ENCODE peak calls at places on chromosomes 3 and 15, in four cellular contexts. X is body of pancreas, D is endothelial cell, E is WERI-Rb-1. N is an unnamed sample.

GRCh38 chr3:197088370-197088769 is 58.8 kb upstream of the MELTF start:
- DNase-seq in E (no peak), D (no peak), X (no peak), N (no peak)

GRCh38 chr15:51970981-51971352 is 611 bp downstream of the LEO1 start:
- DNase-seq in E (no peak), X (no peak), D (no peak), N (no peak)

GRCh38 chr3:45940004-45940780 is 3.1 kb upstream of the CXCR6 start:
- DNase-seq in D (no peak), E (no peak), X (no peak), N (no peak)

GRCh38 chr3:50327943-50328691 is at the start of gene TUSC2:
- DNase-seq in D (peak), X (peak), E (peak), N (peak)

GRCh38 chr3:153289334-153289808 is 127.3 kb downstream of the RAP2B start:
- DNase-seq in D (no peak), E (no peak), X (no peak), N (no peak)

GRCh38 chr3:48856469-48856868 is 8.8 kb upstream of the PRKAR2A start:
- DNase-seq in D (no peak), X (no peak), E (peak), N (no peak)

GRCh38 chr3:168040624-168041208 is 55.0 kb downstream of the GOLIM4 start:
- DNase-seq in E (peak), X (peak), D (peak), N (peak)

GRCh38 chr15:68407141-68407885 is 24.6 kb downstream of the ITGA11 start:
- DNase-seq in D (no peak), E (no peak), X (no peak), N (no peak)

GRCh38 chr3:46284981-46285683 is 42.9 kb downstream of the CCR3 start:
- DNase-seq in E (no peak), D (no peak), X (no peak), N (no peak)

GRCh38 chr15:99155961-99156443 is 51.1 kb downstream of the SYNM start:
- DNase-seq in X (no peak), D (no peak), E (no peak), N (no peak)

GRCh38 chr3:31114929-31115283 is 220.4 kb upstream of the GADL1 start:
- DNase-seq in E (no peak), X (no peak), D (no peak), N (no peak)

GRCh38 chr15:57591822-57592367 is at the start of gene MYZAP:
- DNase-seq in D (peak), E (peak), X (no peak), N (peak)

GRCh38 chr15:57503051-57503702 is 88.5 kb upstream of the MYZAP start:
- DNase-seq in D (peak), X (no peak), E (peak), N (peak)

GRCh38 chr15:25181290-25182097 is 226.7 kb downstream of the SNRPN start:
- DNase-seq in X (peak), E (peak), D (no peak), N (no peak)

GRCh38 chr15:33392453-33392852 is 81.7 kb downstream of the RYR3 start:
- DNase-seq in D (no peak), E (no peak), X (no peak), N (no peak)

GRCh38 chr15:48650931-48651330 is 5.4 kb upstream of the FBN1 start:
- DNase-seq in E (no peak), D (no peak), X (no peak), N (no peak)

GRCh38 chr15:29678504-29679034 is 143.7 kb downstream of the TJP1 start:
- DNase-seq in D (no peak), X (no peak), E (no peak), N (no peak)

GRCh38 chr15:74768771-74769342 is 13.0 kb upstream of the CSK start:
- DNase-seq in E (peak), X (peak), D (peak), N (peak)

GRCh38 chr3:23183731-23184130 is 19.4 kb upstream of the UBE2E2 start:
- DNase-seq in E (peak), X (peak), D (peak), N (peak)

GRCh38 chr3:142210608-142211007 is 14.8 kb downstream of the GK5 start:
- DNase-seq in D (no peak), X (no peak), E (no peak), N (no peak)

GRCh38 chr3:65902304-65902793 is 136.4 kb downstream of the MAGI1 start:
- DNase-seq in X (peak), E (no peak), D (peak), N (no peak)

GRCh38 chr3:150699068-150699635 is 4.6 kb downstream of the ERICH6 start:
- DNase-seq in X (no peak), D (no peak), E (no peak), N (peak)

DNA sequence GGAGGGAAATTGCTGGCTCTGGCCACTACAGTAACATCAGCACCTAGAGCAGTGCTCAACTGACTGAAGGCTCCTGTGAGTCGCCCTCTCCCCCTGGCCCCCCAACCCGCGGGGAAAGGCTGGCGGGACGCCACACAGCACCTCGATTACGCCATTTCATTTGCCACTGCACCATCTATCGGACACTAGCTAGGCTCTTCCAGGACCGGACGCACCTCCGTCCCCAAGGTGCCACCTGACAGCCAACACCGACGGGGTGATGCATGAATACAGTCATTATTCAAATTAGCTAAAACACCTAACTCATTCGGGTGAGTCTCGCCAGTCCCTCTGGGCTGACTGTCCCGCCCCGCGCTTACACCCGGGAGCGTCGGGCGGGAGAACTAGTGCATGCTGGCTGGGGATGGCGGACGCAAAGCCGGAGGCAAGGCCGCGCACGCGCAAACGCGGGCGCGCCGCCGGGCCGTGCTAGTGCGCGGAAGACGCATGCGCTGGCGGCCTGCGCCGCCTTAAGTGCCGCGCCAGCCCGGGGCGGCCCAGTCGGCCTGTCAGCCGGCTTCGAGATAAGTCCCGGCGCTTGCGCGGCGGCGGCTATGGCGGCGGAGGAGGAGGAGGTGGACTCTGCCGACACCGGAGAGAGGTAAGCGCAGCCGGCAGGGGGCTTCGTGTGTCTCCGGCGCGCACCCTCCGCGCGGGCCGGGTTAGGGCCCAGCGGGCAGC is at the start of gene ABHD5:
- DNase-seq in E (peak), X (peak), D (peak), N (peak)
- TF ChIP-seq CTCF in E (peak), X (no peak), D (peak), N (no peak)

GRCh38 chr3:191139771-191140170 is 59.3 kb upstream of the OSTN start:
- DNase-seq in D (no peak), X (no peak), E (no peak), N (no peak)

GRCh38 chr3:191138937-191139336 is 60.1 kb upstream of the OSTN start:
- DNase-seq in E (no peak), X (no peak), D (no peak), N (no peak)

GRCh38 chr3:191135175-191135574 is 63.9 kb upstream of the OSTN start:
- DNase-seq in D (no peak), E (no peak), X (no peak), N (no peak)

GRCh38 chr3:191133359-191133758 is 65.7 kb upstream of the OSTN start:
- DNase-seq in X (no peak), D (no peak), E (no peak), N (no peak)

DNA sequence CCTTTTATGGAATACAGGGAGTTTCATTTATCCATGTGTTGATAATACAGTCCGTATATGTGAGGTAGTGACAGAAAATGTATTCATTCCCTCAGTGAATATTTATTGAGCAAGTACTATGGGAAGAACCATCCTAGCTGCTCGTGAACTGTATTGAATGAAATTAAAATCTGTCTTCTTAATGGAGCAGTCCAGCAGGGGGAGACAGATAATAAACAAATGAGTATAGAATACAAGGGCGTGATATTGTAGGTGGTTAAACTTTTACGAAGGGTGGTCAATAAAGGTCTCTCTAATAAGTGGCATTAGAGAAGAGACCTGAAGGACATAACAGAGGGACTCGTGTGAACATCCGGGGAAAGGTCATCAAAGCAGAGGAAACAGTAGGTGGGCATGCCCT is 62.7 kb upstream of the OSTN start:
- DNase-seq in X (no peak), E (no peak), D (peak), N (peak)
- TF ChIP-seq CTCF in X (no peak), E (no peak), D (peak), N (peak)

DNA sequence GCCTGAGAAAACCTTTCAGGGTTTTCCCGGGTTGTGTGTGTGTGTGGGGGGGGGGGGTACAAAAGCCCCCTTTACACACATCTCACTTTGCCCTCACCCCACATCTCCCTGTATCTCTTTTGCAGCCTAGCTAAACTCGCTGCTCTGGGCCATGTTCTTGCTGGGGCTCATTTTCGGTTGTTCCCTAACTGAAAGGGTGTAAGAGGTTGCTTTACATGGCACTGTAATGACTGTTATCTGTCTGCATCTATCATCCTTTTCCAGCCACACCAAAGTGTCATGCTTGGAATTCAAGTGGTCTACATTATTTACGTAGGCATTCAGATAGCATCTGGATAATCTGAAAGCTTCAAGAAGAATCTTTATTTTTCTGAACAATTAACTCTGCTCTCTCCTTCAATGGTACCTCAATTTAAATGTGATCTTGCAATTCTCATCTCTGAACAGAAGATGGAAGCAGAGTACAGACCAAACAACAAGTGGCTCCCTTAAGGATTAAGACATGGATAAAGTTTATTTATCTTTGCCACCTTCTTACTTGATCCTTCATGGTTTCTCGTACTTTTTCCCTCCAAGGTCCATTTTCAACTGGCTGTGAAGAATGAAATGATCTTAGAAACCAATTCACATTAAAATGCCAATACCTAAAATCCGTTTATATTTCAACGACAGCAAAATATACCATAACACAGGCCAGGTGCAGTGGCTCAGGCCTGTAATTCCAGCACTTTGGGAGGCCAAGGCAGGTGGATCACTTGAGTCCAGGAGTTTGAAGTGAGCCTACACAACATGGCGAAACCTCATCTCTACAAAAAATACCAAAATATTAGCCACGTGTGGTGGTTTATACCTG is 34.9 kb downstream of the DCLK3 start:
- DNase-seq in X (no peak), D (no peak), E (no peak), N (no peak)
- TF ChIP-seq CTCF in X (peak), D (peak), E (peak), N (no peak)

DNA sequence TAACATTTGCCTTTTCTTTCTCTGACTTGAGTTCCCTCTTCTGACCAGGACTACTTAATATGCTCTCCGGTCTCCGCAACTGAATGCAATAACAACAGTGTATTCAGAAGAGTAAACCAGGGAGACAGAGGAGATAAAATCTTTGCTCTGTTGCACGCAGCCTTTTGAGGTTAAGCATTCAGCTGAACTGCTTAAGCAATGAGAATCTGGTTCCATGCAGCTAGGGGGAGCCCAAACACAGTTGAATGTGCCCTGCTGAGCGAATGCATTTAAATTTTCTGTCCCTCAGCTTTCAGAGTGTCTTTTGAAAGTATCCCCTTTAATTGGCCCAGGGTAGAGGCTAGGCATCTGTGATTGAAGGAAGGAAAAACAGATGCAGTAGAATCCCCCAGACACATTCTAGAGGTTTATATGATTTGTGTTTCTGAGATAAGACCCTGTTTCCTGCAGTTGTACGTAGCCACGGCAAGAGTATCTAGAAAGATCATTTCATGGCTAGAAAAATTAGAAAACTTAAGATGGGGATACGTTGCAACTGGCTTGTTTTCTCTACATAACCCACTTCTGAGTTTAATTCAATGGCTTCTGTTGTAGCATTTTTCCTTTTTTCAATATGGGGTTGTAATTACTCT is 309.6 kb downstream of the TUSC7 start:
- DNase-seq in E (peak), X (peak), D (peak), N (peak)
- TF ChIP-seq CTCF in E (peak), X (peak), D (peak), N (peak)

GRCh38 chr15:42444415-42445063 is 46.4 kb downstream of the ZNF106 start:
- DNase-seq in E (no peak), X (peak), D (no peak), N (no peak)
- TF ChIP-seq CTCF in E (no peak), X (no peak), D (no peak), N (no peak)

GRCh38 chr3:9157651-9158383 is 91.6 kb downstream of the SRGAP3 start:
- DNase-seq in E (no peak), X (no peak), D (no peak), N (no peak)
- TF ChIP-seq CTCF in E (no peak), X (no peak), D (no peak), N (no peak)

GRCh38 chr3:195895078-195895899 is 13.1 kb downstream of the TNK2 start:
- DNase-seq in D (peak), X (peak), E (peak), N (peak)
- TF ChIP-seq CTCF in D (peak), X (no peak), E (peak), N (peak)

DNA sequence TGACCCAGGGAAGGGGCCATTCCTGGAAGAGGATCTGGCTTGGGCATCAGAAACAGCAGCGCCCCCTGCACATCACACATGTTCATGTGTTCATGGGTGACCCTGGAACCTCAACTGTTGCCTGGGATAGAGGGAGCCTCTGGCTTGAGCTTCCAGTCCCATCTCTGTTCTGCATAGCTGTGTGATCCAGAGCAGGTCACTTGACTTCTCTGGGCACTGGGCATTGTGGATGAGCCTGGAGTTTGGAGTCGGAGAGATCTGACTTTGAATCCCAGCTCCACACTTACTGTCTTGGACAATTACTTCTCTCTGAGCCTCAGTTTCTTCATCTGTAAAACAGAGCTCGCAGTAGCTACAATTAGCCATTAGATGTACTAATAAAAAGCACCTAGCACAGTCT is 15.6 kb downstream of the PAK6 start:
- DNase-seq in X (no peak), E (no peak), D (no peak), N (no peak)
- TF ChIP-seq CTCF in X (no peak), E (peak), D (no peak), N (no peak)

GRCh38 chr3:157157836-157158235 is 2.1 kb downstream of the CCNL1 start:
- DNase-seq in X (no peak), E (no peak), D (no peak), N (no peak)
- TF ChIP-seq CTCF in X (no peak), E (no peak), D (no peak), N (no peak)

DNA sequence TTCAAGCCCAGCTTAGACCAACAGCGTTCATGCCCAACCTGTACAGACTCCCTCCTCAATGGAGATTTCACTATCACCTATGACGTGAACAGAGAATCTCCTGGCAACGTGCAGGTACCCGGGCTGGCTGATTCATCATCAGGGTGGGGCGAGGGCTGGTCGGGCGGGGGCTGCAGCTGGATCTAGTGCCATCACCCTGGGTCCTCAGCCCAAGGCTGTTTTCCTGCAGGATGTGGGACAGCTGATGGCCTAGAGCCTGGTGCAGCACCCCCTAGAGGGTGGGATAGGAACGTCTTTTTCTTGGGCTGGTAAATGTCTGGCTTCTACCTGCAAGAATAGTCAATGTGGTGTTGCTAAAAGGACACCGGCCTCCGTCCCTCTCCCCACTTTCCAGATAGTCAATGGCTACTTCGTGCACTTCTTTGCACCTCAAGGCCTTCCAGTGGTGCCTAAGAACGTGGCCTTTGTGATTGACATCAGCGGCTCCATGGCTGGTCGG is 4.4 kb downstream of the ITIH3 start:
- DNase-seq in E (peak), X (peak), D (peak), N (peak)
- TF ChIP-seq CTCF in E (peak), X (peak), D (peak), N (peak)

N was measured in Calu3.